ENCODE peak calls at places on chromosomes 5 and 9, in four cellular contexts. M is HCT116, N is OCI-LY7, F is PC-3. B is an unnamed sample.

GRCh38 chr9:14323083-14323968 is 9.4 kb upstream of the NFIB start:
- DNase-seq in M (no peak), N (no peak), F (peak; percentile 44), B (no peak)

GRCh38 chr9:130003943-130004552 is 38.9 kb downstream of the FNBP1 start:
- DNase-seq in M (no peak), N (no peak), F (no peak), B (no peak)

GRCh38 chr9:134643306-134643705 is 1.7 kb downstream of the COL5A1 start:
- DNase-seq in M (no peak), N (no peak), F (peak; percentile 13), B (no peak)

GRCh38 chr5:93360436-93361100 is 220.5 kb downstream of the NR2F1-AS1 start:
- DNase-seq in M (no peak), N (no peak), F (peak; percentile 69), B (no peak)

GRCh38 chr9:86660146-86660545 is 287.2 kb downstream of the GAS1 start:
- DNase-seq in M (no peak), N (no peak), F (no peak), B (no peak)

GRCh38 chr5:65366655-65367054 is 115.1 kb downstream of the ADAMTS6 start:
- DNase-seq in M (no peak), N (no peak), F (no peak), B (no peak)

GRCh38 chr5:75340714-75341478 is 3.9 kb downstream of the HMGCR start:
- DNase-seq in M (no peak), N (no peak), F (peak; percentile 80), B (no peak)

GRCh38 chr5:82408033-82408432 is 129.9 kb upstream of the RPS23 start:
- DNase-seq in M (no peak), N (no peak), F (no peak), B (no peak)

GRCh38 chr5:124161286-124161685 is 585.2 kb downstream of the ZNF608 start:
- DNase-seq in M (no peak), N (no peak), F (no peak), B (no peak)

DNA sequence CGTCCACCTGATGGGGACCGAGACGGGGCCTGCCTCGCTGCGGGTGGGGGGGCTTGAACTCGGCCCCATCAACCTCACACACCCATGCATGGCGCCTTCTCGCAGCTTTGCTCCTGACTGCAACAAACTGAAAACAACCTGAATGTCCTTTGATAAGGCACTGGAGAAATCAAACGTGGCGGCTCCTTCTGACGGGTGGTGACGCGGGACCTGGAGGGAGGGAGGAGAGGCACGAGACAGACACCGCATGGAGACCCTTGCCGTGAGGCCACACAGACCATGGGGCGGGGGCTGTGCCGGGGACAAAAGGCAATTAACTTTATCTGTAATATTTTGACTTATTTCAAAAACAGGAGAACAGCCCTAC is 48.6 kb downstream of the NACC2 start:
- DNase-seq in M (no peak), N (no peak), F (no peak), B (no peak)
- H3K4me3 ChIP-seq in M (no peak overlapping the region), N (no peak overlapping the region), F (no peak overlapping the region), B (no peak overlapping the region)

GRCh38 chr5:157857821-157858526 is 971 bp downstream of the CLINT1 start:
- DNase-seq in M (no peak), N (peak; percentile 57), F (peak; percentile 25), B (no peak)
- TF ChIP-seq EZH2phosphoT487 in M (no peak), N (no peak), F (no peak), B (no peak)

DNA sequence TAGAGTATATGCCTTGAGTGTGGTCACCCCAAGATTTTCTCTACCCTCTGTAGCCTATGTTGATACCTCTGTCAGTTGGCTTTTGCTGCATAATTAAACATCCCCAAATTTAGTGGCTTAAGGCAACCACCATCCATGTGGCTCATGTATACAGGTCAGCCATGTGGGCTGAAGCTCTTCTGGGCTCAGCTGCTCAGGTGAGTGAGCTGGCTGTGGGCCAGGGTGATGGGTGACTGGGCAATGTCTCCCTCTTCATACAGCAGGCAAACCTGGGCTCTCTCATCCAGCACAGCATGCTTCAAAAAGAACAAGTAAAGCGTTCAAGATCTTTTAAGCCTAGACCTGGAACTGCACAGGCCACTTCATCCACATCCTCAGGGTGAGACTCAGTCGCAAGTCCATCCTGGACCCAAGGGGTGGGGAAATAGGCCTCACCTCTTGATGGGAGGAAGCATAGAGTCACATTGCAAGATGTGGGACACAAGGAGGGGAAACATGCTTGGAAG is 188.2 kb upstream of the TAS2R1 start:
- DNase-seq in M (no peak), N (no peak), F (no peak), B (no peak)
- H3K4me1 ChIP-seq in M (no peaks in the 10 kb centered on the region), N (no peaks in the 10 kb centered on the region), F (no peaks in the 10 kb centered on the region), B (no peaks in the 10 kb centered on the region)

DNA sequence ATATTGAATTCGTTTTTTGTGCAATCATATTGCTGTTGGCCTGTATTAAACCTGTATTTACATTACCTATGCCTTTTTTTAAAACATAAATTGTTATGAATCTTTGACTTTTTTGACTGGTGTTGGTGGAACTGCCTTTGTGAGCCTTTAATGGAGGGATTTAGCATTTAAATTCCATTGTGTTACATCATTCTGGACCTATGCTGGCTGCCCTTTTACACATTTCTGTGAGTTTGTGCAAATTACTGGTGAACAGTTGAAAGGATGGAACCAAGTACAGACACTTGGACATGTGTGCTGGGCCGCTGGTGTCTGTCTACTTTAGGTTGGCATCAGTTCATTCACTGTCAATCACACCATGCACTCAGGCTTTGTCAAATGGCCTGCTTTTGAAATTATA is 3.4 kb downstream of the SNX18 start:
- DNase-seq in M (no peak), N (no peak), F (no peak), B (no peak)
- H3K4me3 ChIP-seq in M (no peak overlapping the region), N (peak overlapping the region; percentile 55), F (peak overlapping the region; percentile 67), B (peak overlapping the region; percentile 41)

B was measured in hepatocyte.